ENCODE peak calls at places on chromosomes 13 and 19, in four cellular contexts. R is GM12878, H is HepG2, Q is K562. K is an unnamed sample.

GRCh38 chr13:52852444-52852843 is 4.0 kb upstream of the PCDH8 start:
- DNase-seq in R (no peak), H (no peak), Q (no peak), K (no peak)

GRCh38 chr13:39100996-39101751 is 62.9 kb downstream of the NHLRC3 start:
- DNase-seq in H (no peak), R (no peak), Q (no peak), K (no peak)

GRCh38 chr13:44333950-44334675 is 39.5 kb upstream of the SERP2 start:
- DNase-seq in H (no peak), Q (no peak), R (no peak), K (no peak)

GRCh38 chr19:56759531-56759930 is 81.0 kb downstream of the PEG3 start:
- DNase-seq in H (no peak), R (no peak), Q (no peak), K (no peak)

GRCh38 chr13:23748591-23748990 is 140.6 kb downstream of the MIPEP start:
- DNase-seq in R (no peak), H (no peak), Q (no peak), K (no peak)

GRCh38 chr13:34671136-34671535 is 270.9 kb upstream of the NBEA start:
- DNase-seq in R (no peak), Q (no peak), H (no peak), K (no peak)

GRCh38 chr13:40344270-40345148 is 321.9 kb downstream of the FOXO1 start:
- DNase-seq in R (peak; percentile 7), Q (no peak), H (peak; percentile 43), K (no peak)

GRCh38 chr13:39749528-39749927 is 94.1 kb downstream of the COG6 start:
- DNase-seq in Q (no peak), R (no peak), H (no peak), K (no peak)

GRCh38 chr19:31301306-31301980 is 47.8 kb downstream of the TSHZ3 start:
- DNase-seq in R (no peak), H (no peak), Q (no peak), K (no peak)

GRCh38 chr13:47603365-47603764 is 397.7 kb downstream of the SUCLA2 start:
- DNase-seq in Q (no peak), H (no peak), R (no peak), K (no peak)

GRCh38 chr19:56079609-56080008 is 41.5 kb downstream of the ZNF787 start:
- DNase-seq in H (no peak), R (no peak), Q (no peak), K (no peak)

GRCh38 chr19:40570313-40571004 is 6.2 kb upstream of the SHKBP1 start:
- DNase-seq in Q (peak; percentile 99), H (peak; percentile 96), R (peak; percentile 97), K (peak; percentile 100)

GRCh38 chr19:29559743-29560142 is 33.9 kb downstream of the VSTM2B start:
- DNase-seq in R (no peak), H (no peak), Q (no peak), K (no peak)

GRCh38 chr13:35994131-35994966 is 136.8 kb downstream of the DCLK1 start:
- DNase-seq in R (no peak), Q (no peak), H (no peak), K (no peak)

GRCh38 chr19:14562660-14563589 is 8.9 kb downstream of the NDUFB7 start:
- DNase-seq in Q (no peak), R (no peak), H (no peak), K (no peak)

GRCh38 chr19:737591-738093 is 13.3 kb upstream of the MISP start:
- DNase-seq in R (no peak), H (peak; percentile 41), Q (peak; percentile 82), K (peak; percentile 86)

GRCh38 chr19:33100894-33101644 is 20.1 kb downstream of the GPATCH1 start:
- DNase-seq in H (peak; percentile 97), Q (peak; percentile 75), R (no peak), K (no peak)

GRCh38 chr19:5790573-5791520 is at the start of gene DUS3L:
- DNase-seq in H (peak; percentile 97), Q (peak; percentile 99), R (peak; percentile 98), K (peak; percentile 96)

GRCh38 chr13:101258509-101258908 is 157.8 kb downstream of the NALCN start:
- DNase-seq in Q (no peak), R (no peak), H (no peak), K (no peak)

GRCh38 chr13:101262306-101262705 is 154.0 kb downstream of the NALCN start:
- DNase-seq in H (no peak), Q (no peak), R (no peak), K (no peak)

GRCh38 chr13:101258071-101258470 is 158.2 kb downstream of the NALCN start:
- DNase-seq in R (peak; percentile 66), H (peak; percentile 9), Q (peak; percentile 3), K (no peak)
- TF ChIP-seq TARDBP in R (no peak), H (no peak), Q (no peak), K (no peak)

GRCh38 chr13:32164622-32165268 is 133.2 kb downstream of the FRY start:
- DNase-seq in H (peak; percentile 69), R (peak; percentile 11), Q (peak; percentile 54), K (peak; percentile 77)

GRCh38 chr13:32170841-32171240 is 139.3 kb downstream of the FRY start:
- DNase-seq in Q (no peak), H (no peak), R (no peak), K (no peak)

GRCh38 chr13:32168136-32168535 is 136.6 kb downstream of the FRY start:
- DNase-seq in H (peak; percentile 9), Q (no peak), R (no peak), K (no peak)

DNA sequence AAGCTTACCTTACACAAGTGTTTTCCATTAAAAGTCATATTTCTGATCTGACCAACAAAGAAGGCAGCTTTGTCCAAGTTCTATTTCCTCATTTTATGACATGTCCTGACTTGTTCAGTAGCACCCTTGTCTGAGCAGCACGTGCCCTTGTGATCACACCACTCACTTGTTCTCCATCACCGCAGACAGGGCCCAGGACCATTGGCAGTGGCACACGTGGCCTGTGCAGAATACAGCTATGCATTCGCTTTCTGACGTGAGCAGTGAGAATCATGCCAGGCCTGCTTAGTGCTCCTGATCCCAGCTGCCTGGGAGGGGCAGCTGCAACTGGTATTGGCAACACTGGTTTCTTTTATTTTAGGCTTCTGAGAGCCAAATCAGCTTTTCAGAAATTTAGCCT is 134.2 kb downstream of the FRY start:
- DNase-seq in Q (no peak), R (no peak), H (no peak), K (no peak)
- TF ChIP-seq TARDBP in Q (no peak), R (no peak), H (no peak), K (no peak)

GRCh38 chr13:99982021-99982740 is 597 bp downstream of the ZIC2 start:
- DNase-seq in R (no peak), Q (peak; percentile 27), H (no peak), K (no peak)

GRCh38 chr13:99984463-99985242 is 3.1 kb downstream of the ZIC2 start:
- DNase-seq in H (no peak), R (no peak), Q (no peak), K (no peak)

GRCh38 chr13:99984134-99984462 is 2.5 kb downstream of the ZIC2 start:
- DNase-seq in H (no peak), Q (no peak), R (no peak), K (no peak)

GRCh38 chr13:99982741-99983400 is 1.3 kb downstream of the ZIC2 start:
- DNase-seq in Q (no peak), R (no peak), H (no peak), K (no peak)

DNA sequence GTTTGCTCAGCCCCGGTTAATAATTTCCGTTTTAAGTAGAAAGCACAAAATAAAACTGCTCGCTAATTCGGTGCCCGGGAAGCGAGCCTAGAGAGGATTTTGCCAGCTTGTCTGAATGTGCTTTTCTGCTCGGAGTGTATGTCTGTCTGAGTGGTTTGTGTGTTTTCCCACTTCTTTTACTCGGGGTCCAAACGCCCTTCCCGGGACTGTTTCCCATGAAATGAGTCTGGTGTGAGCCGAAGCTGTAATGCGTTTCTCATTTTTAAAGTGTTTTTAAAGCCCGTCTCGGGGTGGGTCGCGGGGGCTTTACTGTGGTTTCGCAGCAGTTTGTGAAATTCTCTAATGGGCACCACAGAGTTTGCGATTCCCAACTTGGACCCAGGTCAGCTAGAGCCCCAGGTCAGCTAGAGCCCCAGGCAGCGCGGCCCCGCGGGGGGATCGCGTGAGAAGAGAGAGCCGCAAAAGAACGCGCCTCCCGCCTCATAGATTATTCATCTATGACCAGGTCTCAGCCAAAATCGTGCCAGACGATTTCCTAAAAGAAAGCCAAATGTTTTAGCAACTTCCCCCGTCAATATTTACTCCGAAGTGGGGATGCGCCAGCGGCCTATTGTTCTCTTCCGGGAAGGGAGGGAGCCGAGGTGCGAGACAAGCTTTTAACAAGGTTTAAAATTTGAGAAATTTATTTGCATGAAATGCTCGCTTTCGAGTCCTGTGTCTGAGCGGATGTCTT is 2.0 kb downstream of the ZIC2 start:
- DNase-seq in R (no peak), Q (peak; percentile 19), H (no peak), K (no peak)
- TF ChIP-seq TARDBP in R (no peak), Q (no peak), H (no peak), K (no peak)

GRCh38 chr19:17997969-17998826 is 9.8 kb upstream of the ARRDC2 start:
- DNase-seq in Q (peak; percentile 68), R (no peak), H (peak; percentile 32), K (peak; percentile 31)
- TF ChIP-seq TARDBP in Q (no peak), R (no peak), H (no peak), K (no peak)

K was measured in HEK293T.